ENCODE peak calls at places on chromosomes 3 and 15, in seven cellular contexts. One of them, this sample, is unnamed.
A peak's percentile ranks its signal among the peaks of the same experiment; 100 is the strongest.

GRCh38 chr3:54625805-54626787 is 301.8 kb downstream of the LRTM1 start:
- DNase-seq in GM03348: no peak
- DNase-seq in lower lobe of right lung: no peak
- DNase-seq in GF-D8: no peak
- DNase-seq in NCI-H2029 treated with DMSO at 0.1 percent for 48 hours: no peak
- DNase-seq in cardiac fibroblast: no peak
- DNase-seq in left cardiac atrium: no peak
- DNase-seq in this sample: no peak

GRCh38 chr3:101102678-101103296 is 109.6 kb upstream of the ABI3BP start:
- DNase-seq in GM03348: no peak
- DNase-seq in lower lobe of right lung: no peak
- DNase-seq in GF-D8: no peak
- DNase-seq in NCI-H2029 treated with DMSO at 0.1 percent for 48 hours: no peak
- DNase-seq in cardiac fibroblast: no peak
- DNase-seq in left cardiac atrium: no peak
- DNase-seq in this sample: no peak

GRCh38 chr3:155946178-155946577 is 75.7 kb downstream of the GMPS start:
- DNase-seq in GM03348: peak; percentile 80
- DNase-seq in lower lobe of right lung: no peak
- DNase-seq in GF-D8: no peak
- DNase-seq in NCI-H2029 treated with DMSO at 0.1 percent for 48 hours: no peak
- DNase-seq in cardiac fibroblast: peak; percentile 77
- DNase-seq in left cardiac atrium: no peak
- DNase-seq in this sample: no peak

GRCh38 chr3:94735354-94735753 is 672.5 kb downstream of the NSUN3 start:
- DNase-seq in GM03348: no peak
- DNase-seq in lower lobe of right lung: no peak
- DNase-seq in GF-D8: no peak
- DNase-seq in NCI-H2029 treated with DMSO at 0.1 percent for 48 hours: no peak
- DNase-seq in cardiac fibroblast: no peak
- DNase-seq in left cardiac atrium: no peak
- DNase-seq in this sample: no peak

GRCh38 chr15:78131295-78132021 is at the start of gene CIB2:
- DNase-seq in GM03348: peak; percentile 96
- DNase-seq in lower lobe of right lung: peak; percentile 78
- DNase-seq in GF-D8: no peak
- DNase-seq in NCI-H2029 treated with DMSO at 0.1 percent for 48 hours: peak; percentile 5
- DNase-seq in cardiac fibroblast: peak; percentile 70
- DNase-seq in left cardiac atrium: peak; percentile 82
- DNase-seq in this sample: peak; percentile 78

GRCh38 chr3:124363451-124363850 is 366.8 kb upstream of the UMPS start:
- DNase-seq in GM03348: peak; percentile 15
- DNase-seq in lower lobe of right lung: no peak
- DNase-seq in GF-D8: no peak
- DNase-seq in NCI-H2029 treated with DMSO at 0.1 percent for 48 hours: peak; percentile 22
- DNase-seq in cardiac fibroblast: peak; percentile 45
- DNase-seq in left cardiac atrium: no peak
- DNase-seq in this sample: peak; percentile 23

GRCh38 chr15:36585774-36586173 is 6.3 kb downstream of the CDIN1 start:
- DNase-seq in GM03348: no peak
- DNase-seq in lower lobe of right lung: no peak
- DNase-seq in GF-D8: no peak
- DNase-seq in NCI-H2029 treated with DMSO at 0.1 percent for 48 hours: no peak
- DNase-seq in cardiac fibroblast: no peak
- DNase-seq in left cardiac atrium: no peak
- DNase-seq in this sample: no peak

GRCh38 chr3:61793056-61793455 is 231.7 kb downstream of the PTPRG start:
- DNase-seq in GM03348: no peak
- DNase-seq in lower lobe of right lung: no peak
- DNase-seq in GF-D8: no peak
- DNase-seq in NCI-H2029 treated with DMSO at 0.1 percent for 48 hours: no peak
- DNase-seq in cardiac fibroblast: no peak
- DNase-seq in left cardiac atrium: no peak
- DNase-seq in this sample: no peak

GRCh38 chr15:64749167-64749566 is 26.2 kb downstream of the RBPMS2 start:
- DNase-seq in GM03348: peak; percentile 75
- DNase-seq in lower lobe of right lung: no peak
- DNase-seq in GF-D8: no peak
- DNase-seq in NCI-H2029 treated with DMSO at 0.1 percent for 48 hours: no peak
- DNase-seq in cardiac fibroblast: peak; percentile 52
- DNase-seq in left cardiac atrium: peak; percentile 36
- DNase-seq in this sample: no peak

GRCh38 chr15:74793135-74794028 is 11.5 kb downstream of the CSK start:
- DNase-seq in GM03348: no peak
- DNase-seq in lower lobe of right lung: no peak
- DNase-seq in GF-D8: no peak
- DNase-seq in NCI-H2029 treated with DMSO at 0.1 percent for 48 hours: no peak
- DNase-seq in cardiac fibroblast: no peak
- DNase-seq in left cardiac atrium: no peak
- DNase-seq in this sample: no peak